ENCODE peak calls at places on chromosome 1, in four cellular contexts. V is bronchial epithelial cell; D is stimulated activated CD4-positive, alpha-beta T cell treated with anti-CD3 and anti-CD28 coated beads, Interleukin-2, amount 100 ng/mL, for 48 hours; C is astrocyte of the spinal cord. F is an unnamed sample.

GRCh38 chr1:55632906-55633305 is 417.7 kb upstream of the USP24 start:
- DNase-seq in C (peak), D (no peak), V (no peak), F (no peak)

GRCh38 chr1:211925016-211925415 is 94.5 kb upstream of the LPGAT1 start:
- DNase-seq in V (peak), C (no peak), D (no peak), F (no peak)

GRCh38 chr1:226577401-226578180 is 29.0 kb downstream of the STUM start:
- DNase-seq in V (no peak), C (no peak), D (no peak), F (no peak)

GRCh38 chr1:160711528-160712311 is at the start of gene CD48:
- DNase-seq in D (no peak), C (no peak), V (no peak), F (no peak)

GRCh38 chr1:180594723-180595122 is 36.0 kb downstream of the OVAAL start:
- DNase-seq in V (peak), D (no peak), C (no peak), F (no peak)

GRCh38 chr1:94334764-94335163 is 83.4 kb upstream of the ABCD3 start:
- DNase-seq in C (peak), V (no peak), D (no peak), F (no peak)

GRCh38 chr1:86965012-86965826 is 50.8 kb downstream of the HS2ST1 start:
- DNase-seq in C (peak), V (peak), D (peak), F (peak)

GRCh38 chr1:226637147-226637935 is 88.8 kb downstream of the STUM start:
- DNase-seq in C (no peak), D (no peak), V (no peak), F (no peak)

GRCh38 chr1:222547944-222548671 is at the start of gene HHIPL2:
- DNase-seq in D (no peak), C (no peak), V (no peak), F (no peak)

GRCh38 chr1:245864872-245865271 is 642.2 kb downstream of the SMYD3 start:
- DNase-seq in D (no peak), C (no peak), V (no peak), F (no peak)

GRCh38 chr1:12356004-12356890 is 126.4 kb downstream of the VPS13D start:
- DNase-seq in V (peak), C (peak), D (no peak), F (peak)

GRCh38 chr1:18805925-18806849 is 53.3 kb downstream of the TAS1R2 start:
- DNase-seq in D (no peak), V (no peak), C (no peak), F (no peak)

GRCh38 chr1:183097438-183098051 is 74.3 kb downstream of the LAMC1 start:
- DNase-seq in C (peak), D (no peak), V (peak), F (no peak)

GRCh38 chr1:109996476-109996875 is 11.9 kb downstream of the AHCYL1 start:
- DNase-seq in D (no peak), V (no peak), C (no peak), F (no peak)

GRCh38 chr1:81364075-81364474 is 436.7 kb upstream of the ADGRL2 start:
- DNase-seq in C (no peak), V (no peak), D (no peak), F (no peak)

GRCh38 chr1:150995896-150996295 is 10.8 kb downstream of the MINDY1 start:
- DNase-seq in V (no peak), C (no peak), D (no peak), F (no peak)

GRCh38 chr1:168206111-168206510 is 19.7 kb upstream of the SFT2D2 start:
- DNase-seq in V (no peak), D (no peak), C (no peak), F (no peak)

F was measured in stromal cell of bone marrow.